ENCODE peak calls at places on chromosomes 11 and 22, in nine cellular contexts. C, B, R, Y, T, K, A, U and I are unnamed samples.

GRCh38 chr22:44915441-44915840 is 94.4 kb downstream of the PHF21B start:
- DNase-seq in K (no peak), R (peak), T (peak), B (peak), U (no peak), Y (no peak), C (no peak), A (no peak), I (no peak)

GRCh38 chr11:120660024-120660565 is 148.5 kb downstream of the GRIK4 start:
- DNase-seq in C (peak), A (no peak), R (peak), Y (no peak), U (no peak), K (no peak), B (no peak), T (peak), I (peak)

GRCh38 chr22:36331306-36331911 is 56.4 kb downstream of the MYH9 start:
- DNase-seq in R (peak), T (no peak), Y (peak), U (peak), K (peak), B (peak), A (peak), C (peak), I (peak)

GRCh38 chr11:93519179-93519578 is 24.0 kb downstream of the SMCO4 start:
- DNase-seq in Y (no peak), K (no peak), T (no peak), B (no peak), U (no peak), C (no peak), R (no peak), A (no peak), I (no peak)

GRCh38 chr11:64276653-64277431 is 7.6 kb downstream of the BAD start:
- DNase-seq in A (no peak), K (no peak), C (no peak), R (no peak), U (no peak), B (peak), T (no peak), Y (no peak), I (no peak)

GRCh38 chr11:132911186-132911585 is 621.1 kb downstream of the OPCML start:
- DNase-seq in T (no peak), B (no peak), A (no peak), C (peak), K (no peak), U (no peak), Y (no peak), R (no peak), I (no peak)

GRCh38 chr22:36352775-36353507 is 34.8 kb downstream of the MYH9 start:
- DNase-seq in Y (peak), U (peak), R (peak), T (peak), B (peak), K (no peak), C (peak), A (no peak), I (peak)

GRCh38 chr11:120198787-120199469 is 11.9 kb upstream of the OAF start:
- DNase-seq in R (no peak), K (no peak), Y (peak), C (no peak), B (no peak), U (no peak), A (no peak), T (peak), I (no peak)

GRCh38 chr22:22593964-22594656 is 35.0 kb upstream of the PRAME start:
- DNase-seq in T (peak), Y (no peak), A (peak), K (no peak), B (peak), U (peak), C (peak), R (peak), I (peak)

GRCh38 chr22:37552560-37553163 is 7.6 kb upstream of the CDC42EP1 start:
- DNase-seq in C (peak), K (no peak), U (no peak), R (no peak), T (no peak), Y (peak), B (no peak), A (no peak), I (peak)

GRCh38 chr11:70467196-70468085 is 69.1 kb downstream of the CTTN start:
- DNase-seq in T (peak), K (no peak), U (no peak), B (peak), A (peak), R (no peak), Y (peak), C (peak), I (peak)

GRCh38 chr11:35235944-35236666 is 97.1 kb downstream of the CD44 start:
- DNase-seq in K (no peak), U (peak), C (no peak), B (no peak), Y (no peak), R (no peak), A (peak), T (no peak), I (no peak)

GRCh38 chr11:112615238-112615637 is 346.0 kb upstream of the NCAM1 start:
- DNase-seq in R (no peak), Y (no peak), C (no peak), B (no peak), T (no peak), A (no peak), U (no peak), K (no peak), I (no peak)

GRCh38 chr11:119693253-119693815 is 35.7 kb downstream of the NECTIN1 start:
- DNase-seq in B (no peak), T (no peak), R (no peak), K (no peak), Y (no peak), A (no peak), C (no peak), U (no peak), I (no peak)

GRCh38 chr11:77449784-77450183 is 24.1 kb downstream of the PAK1 start:
- DNase-seq in B (no peak), U (no peak), R (no peak), C (no peak), K (no peak), T (no peak), Y (no peak), A (no peak), I (no peak)

GRCh38 chr11:17768547-17768946 is 34.0 kb downstream of the KCNC1 start:
- DNase-seq in Y (peak), C (no peak), T (peak), R (no peak), B (no peak), K (no peak), U (no peak), A (no peak), I (no peak)

GRCh38 chr11:88414981-88415391 is 77.5 kb upstream of the CTSC start:
- DNase-seq in K (no peak), Y (no peak), R (no peak), C (peak), U (no peak), A (no peak), T (no peak), B (no peak), I (peak)

GRCh38 chr22:22687638-22688500 is 43.5 kb downstream of the GGTLC2 start:
- DNase-seq in R (no peak), C (peak), K (no peak), U (no peak), T (no peak), B (no peak), A (no peak), Y (no peak), I (peak)

GRCh38 chr22:39367040-39367439 is 17.2 kb downstream of the SYNGR1 start:
- DNase-seq in A (no peak), R (no peak), U (no peak), C (no peak), Y (no peak), T (no peak), B (no peak), K (no peak), I (no peak)

GRCh38 chr22:35739642-35740041 is 22.0 kb downstream of the APOL5 start:
- DNase-seq in U (no peak), Y (no peak), K (no peak), A (no peak), C (no peak), R (no peak), T (no peak), B (no peak), I (no peak)

GRCh38 chr11:62402994-62403393 is 15.8 kb upstream of the SCGB1A1 start:
- DNase-seq in U (no peak), A (no peak), R (no peak), K (no peak), B (no peak), T (no peak), Y (no peak), C (no peak), I (no peak)

GRCh38 chr11:112320668-112321067 is 60.0 kb upstream of the PLET1 start:
- DNase-seq in K (peak), C (peak), U (no peak), Y (peak), B (peak), A (no peak), T (no peak), R (peak), I (peak)

GRCh38 chr11:95065336-95065735 is 1.4 kb upstream of the SRSF8 start:
- DNase-seq in Y (no peak), C (no peak), R (no peak), A (no peak), U (no peak), B (no peak), T (no peak), K (no peak), I (no peak)

GRCh38 chr11:76706667-76707066 is 36.1 kb upstream of the LRRC32 start:
- DNase-seq in A (no peak), C (no peak), B (no peak), R (no peak), U (no peak), K (no peak), T (peak), Y (peak), I (no peak)

GRCh38 chr11:11072067-11072466 is 214.2 kb upstream of the ZBED5 start:
- DNase-seq in A (no peak), T (no peak), U (no peak), K (no peak), R (no peak), B (no peak), C (no peak), Y (no peak), I (no peak)

GRCh38 chr11:107078375-107078774 is 60.1 kb upstream of the GUCY1A2 start:
- DNase-seq in R (no peak), U (no peak), A (no peak), C (no peak), K (no peak), Y (no peak), T (no peak), B (no peak), I (no peak)

GRCh38 chr11:130141561-130142341 is 17.8 kb upstream of the ST14 start:
- DNase-seq in U (no peak), R (no peak), B (no peak), A (no peak), K (no peak), C (peak), T (no peak), Y (no peak), I (no peak)

GRCh38 chr22:38073150-38074130 is 10.5 kb downstream of the SLC16A8 start:
- DNase-seq in B (peak), A (no peak), C (no peak), K (no peak), U (no peak), T (no peak), R (no peak), Y (no peak), I (no peak)

GRCh38 chr11:2398664-2399355 is 1.7 kb upstream of the TSSC4 start:
- DNase-seq in Y (no peak), U (no peak), B (no peak), T (no peak), C (no peak), K (no peak), R (no peak), A (no peak), I (no peak)
- H3K4me3 ChIP-seq in Y (peak), U (peak), B (peak), T (no peak), C (no peak), K (no peak), R (peak), A (no peak), I (no peak)

GRCh38 chr11:2940166-2940929 is 11.1 kb upstream of the PHLDA2 start:
- DNase-seq in K (no peak), Y (peak), T (peak), B (peak), U (peak), C (no peak), R (no peak), A (peak), I (peak)
- H3K4me3 ChIP-seq in K (no peak), Y (no peak), T (no peak), B (no peak), U (no peak), C (no peak), R (no peak), A (no peak), I (no peak)

GRCh38 chr11:134004406-134005197 is 47.8 kb upstream of the IGSF9B start:
- DNase-seq in U (no peak), A (no peak), R (no peak), Y (no peak), C (no peak), K (no peak), T (no peak), B (no peak), I (no peak)
- H3K4me3 ChIP-seq in U (no peak), A (no peak), R (no peak), Y (no peak), C (no peak), K (no peak), T (no peak), B (no peak), I (no peak)

DNA sequence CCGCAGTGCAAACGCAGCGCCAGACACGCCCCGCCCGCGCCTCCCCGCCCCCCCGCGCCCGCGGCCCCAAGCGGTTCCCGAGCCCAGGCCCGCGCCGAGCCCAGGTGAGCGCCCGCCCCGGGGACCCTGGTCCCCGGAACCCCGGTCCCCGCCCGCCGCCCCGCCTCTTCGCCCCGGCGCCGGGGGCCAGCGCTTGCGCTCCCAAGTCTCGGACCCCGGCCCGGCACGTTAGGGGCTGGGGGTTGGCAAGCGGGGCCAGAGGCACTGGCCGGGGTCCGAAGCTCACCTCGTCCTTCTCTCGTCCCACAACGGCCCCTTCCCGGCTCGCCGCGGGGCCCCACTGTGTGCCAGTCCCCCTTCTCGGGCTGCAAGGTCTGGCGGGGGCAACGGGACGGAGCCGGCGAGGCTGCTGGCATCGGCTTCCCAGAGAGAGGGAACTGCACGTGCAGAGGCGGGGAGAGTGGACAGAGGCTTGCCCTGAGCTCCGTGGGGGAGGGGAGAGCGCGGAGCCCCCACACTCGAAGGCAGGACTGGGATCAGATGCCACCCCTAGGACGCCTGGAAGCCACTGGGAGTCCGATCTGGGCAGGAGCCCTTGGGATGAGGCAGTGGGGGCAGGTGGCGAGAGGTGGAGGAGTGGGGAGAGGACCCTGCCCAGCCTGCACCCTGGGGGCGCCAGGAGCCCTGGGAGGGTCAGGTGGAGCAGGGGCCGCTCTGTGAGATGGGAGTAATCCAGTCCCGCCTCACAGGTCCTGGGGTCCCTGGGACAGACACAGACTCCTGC is 1.8 kb upstream of the AIFM3 start:
- DNase-seq in K (no peak), U (no peak), R (no peak), C (no peak), B (no peak), A (no peak), T (no peak), Y (peak), I (no peak)
- H3K4me3 ChIP-seq in K (no peak), U (no peak), R (no peak), C (peak), B (peak), A (no peak), T (peak), Y (peak), I (peak)

DNA sequence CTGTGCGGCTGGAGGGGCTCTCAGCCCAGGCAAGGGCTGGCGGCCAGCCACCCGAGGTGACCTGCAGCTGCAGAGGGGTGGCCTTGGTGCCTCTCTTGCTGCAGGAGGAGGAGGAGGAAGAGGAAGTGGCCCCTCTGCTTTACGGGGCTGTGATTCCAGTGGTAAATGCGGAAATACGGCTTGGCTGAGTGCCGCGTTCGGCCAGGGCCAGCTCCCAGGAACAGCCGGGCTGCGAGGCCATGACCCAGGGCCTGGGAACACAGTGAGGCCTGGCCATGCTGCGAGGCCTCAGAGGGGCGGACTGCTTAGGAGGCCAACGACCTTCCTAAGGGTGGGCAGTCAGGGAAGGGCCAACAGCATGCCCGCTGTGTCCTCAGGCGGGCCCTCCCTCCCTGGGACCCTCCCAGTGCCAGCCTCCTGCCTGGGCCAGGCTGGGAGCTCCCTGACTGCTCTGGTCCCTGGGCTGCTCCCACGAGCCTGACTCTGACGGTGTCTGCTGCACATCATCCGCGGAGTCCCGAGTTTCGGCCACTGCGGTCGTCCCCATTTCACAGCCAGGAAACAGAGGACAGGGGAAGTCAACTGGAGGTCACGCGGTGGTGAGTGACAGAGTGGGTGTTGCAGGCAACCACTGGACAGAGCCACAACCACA is 20.8 kb upstream of the PPARA start:
- DNase-seq in B (peak), K (no peak), U (no peak), A (no peak), R (peak), C (no peak), Y (peak), T (no peak), I (no peak)
- H3K4me3 ChIP-seq in B (peak), K (no peak), U (no peak), A (no peak), R (peak), C (no peak), Y (peak), T (peak), I (no peak)

GRCh38 chr11:34234086-34234740 is 123.6 kb downstream of the ABTB2 start:
- DNase-seq in K (no peak), C (peak), A (peak), U (peak), T (peak), R (no peak), B (no peak), Y (no peak), I (peak)

GRCh38 chr11:34232810-34233209 is 125.0 kb downstream of the ABTB2 start:
- DNase-seq in R (no peak), B (no peak), A (no peak), K (no peak), C (no peak), Y (no peak), T (no peak), U (no peak), I (no peak)

GRCh38 chr11:34235189-34235588 is 122.6 kb downstream of the ABTB2 start:
- DNase-seq in T (no peak), K (no peak), B (no peak), A (no peak), C (no peak), Y (no peak), R (no peak), U (no peak), I (no peak)

GRCh38 chr11:34235591-34236071 is 122.2 kb downstream of the ABTB2 start:
- DNase-seq in R (no peak), B (no peak), Y (no peak), A (no peak), K (no peak), U (no peak), C (no peak), T (no peak), I (no peak)

GRCh38 chr11:34233215-34233614 is 124.6 kb downstream of the ABTB2 start:
- DNase-seq in Y (no peak), B (no peak), A (no peak), T (no peak), U (no peak), R (no peak), C (no peak), K (no peak), I (no peak)
- H3K4me3 ChIP-seq in Y (no peak), B (no peak), A (no peak), T (no peak), U (no peak), R (no peak), C (no peak), K (no peak), I (no peak)

GRCh38 chr22:32802291-32802826 is 854 bp downstream of the TIMP3 start:
- DNase-seq in B (no peak), C (no peak), K (no peak), U (no peak), R (no peak), A (no peak), Y (no peak), T (no peak), I (no peak)

GRCh38 chr22:32804823-32805585 is 3.5 kb downstream of the TIMP3 start:
- DNase-seq in K (no peak), B (no peak), U (no peak), C (no peak), Y (no peak), R (no peak), A (no peak), T (no peak), I (peak)

GRCh38 chr22:32801436-32802290 is at the start of gene TIMP3:
- DNase-seq in C (peak), T (peak), K (peak), B (peak), Y (peak), A (no peak), R (peak), U (no peak), I (peak)

GRCh38 chr22:32804036-32804435 is 2.5 kb downstream of the TIMP3 start:
- DNase-seq in B (no peak), R (no peak), U (no peak), Y (no peak), T (no peak), C (peak), A (no peak), K (no peak), I (peak)

GRCh38 chr22:32803020-32803758 is 1.7 kb downstream of the TIMP3 start:
- DNase-seq in A (no peak), U (no peak), B (no peak), R (no peak), Y (peak), T (no peak), K (no peak), C (peak), I (peak)
- H3K4me3 ChIP-seq in A (no peak), U (no peak), B (peak), R (peak), Y (peak), T (peak), K (peak), C (peak), I (peak)

GRCh38 chr11:27349919-27350318 is 13.1 kb downstream of the CCDC34 start:
- DNase-seq in Y (no peak), R (no peak), B (no peak), T (no peak), K (no peak), C (no peak), U (no peak), A (no peak), I (no peak)
- H3K4me3 ChIP-seq in Y (no peak), R (no peak), B (no peak), T (no peak), K (no peak), C (no peak), U (no peak), A (no peak), I (no peak)

GRCh38 chr22:31126869-31127175 is 4.1 kb downstream of the INPP5J start:
- DNase-seq in U (no peak), T (no peak), K (no peak), R (no peak), B (no peak), A (no peak), C (no peak), Y (peak), I (no peak)
- H3K4me3 ChIP-seq in U (no peak), T (no peak), K (no peak), R (no peak), B (no peak), A (no peak), C (no peak), Y (no peak), I (no peak)